ENCODE peak calls at places on chromosome 22, in six cellular contexts. Y, A, L, G, F and Q are unnamed samples.

GRCh38 chr22:21952586-21953571 is at the start of gene PPM1F:
- DNase-seq in G (peak), L (peak), Y (peak), F (peak), A (peak), Q (no peak)

GRCh38 chr22:24325105-24325757 is 54.6 kb downstream of the SPECC1L start:
- DNase-seq in Y (peak), G (no peak), A (peak), L (no peak), F (peak), Q (no peak)

GRCh38 chr22:45688606-45689080 is 17.0 kb downstream of the ATXN10 start:
- DNase-seq in G (no peak), A (peak), Y (no peak), F (peak), L (no peak), Q (no peak)

GRCh38 chr22:27327981-27328721 is 473.4 kb downstream of the MN1 start:
- DNase-seq in A (no peak), G (peak), F (no peak), Y (no peak), L (no peak), Q (no peak)

GRCh38 chr22:32700186-32700882 is 101.2 kb upstream of the TIMP3 start:
- DNase-seq in A (no peak), F (peak), L (no peak), Y (no peak), G (no peak), Q (no peak)

GRCh38 chr22:19412934-19413333 is 18.6 kb downstream of the HIRA start:
- DNase-seq in A (no peak), L (no peak), Y (no peak), G (no peak), F (no peak), Q (no peak)

GRCh38 chr22:29308148-29308790 is 1.8 kb downstream of the GAS2L1 start:
- DNase-seq in Y (peak), L (no peak), F (no peak), G (no peak), A (no peak), Q (no peak)

GRCh38 chr22:37630839-37631435 is 8.5 kb upstream of the SH3BP1 start:
- DNase-seq in L (no peak), G (no peak), A (no peak), Y (no peak), F (no peak), Q (no peak)

GRCh38 chr22:46086577-46087335 is 63.6 kb upstream of the PPARA start:
- DNase-seq in F (peak), Y (no peak), G (no peak), A (no peak), L (no peak), Q (no peak)

GRCh38 chr22:20268350-20269012 is 363 bp upstream of the RTN4R start:
- DNase-seq in Y (no peak), L (no peak), F (peak), G (peak), A (peak), Q (no peak)

GRCh38 chr22:24427500-24428164 is at the start of gene ADORA2A:
- DNase-seq in Y (no peak), L (no peak), G (no peak), A (no peak), F (no peak), Q (no peak)